ENCODE peak calls at places on chromosomes 12 and 14, in ten cellular contexts. One of them, this sample, is unnamed. For H3K4me1, the result is how much of the 10 kb centered on the place peaks cover.

GRCh38 chr14:61524211-61524806 is 171.0 kb upstream of the HIF1A start:
- DNase-seq in HepG2: peak
- DNase-seq in lower lobe of right lung: no peak
- DNase-seq in Peyer's patch: peak
- DNase-seq in cardiac muscle cell: peak
- DNase-seq in ovary: no peak
- DNase-seq in body of pancreas: no peak
- DNase-seq in GM12878: no peak
- DNase-seq in neural progenitor cell: no peak
- DNase-seq in hepatocyte: peak
- DNase-seq in this sample: no peak

GRCh38 chr12:8907513-8907912 is 6.8 kb upstream of the PHC1 start:
- DNase-seq in ovary: no peak
- DNase-seq in body of pancreas: no peak
- DNase-seq in HepG2: no peak
- DNase-seq in lower lobe of right lung: no peak
- DNase-seq in cardiac muscle cell: no peak
- DNase-seq in neural progenitor cell: no peak
- DNase-seq in hepatocyte: no peak
- DNase-seq in GM12878: no peak
- DNase-seq in Peyer's patch: no peak
- DNase-seq in this sample: no peak

GRCh38 chr14:65469903-65470302 is 57.4 kb downstream of the FUT8 start:
- DNase-seq in ovary: no peak
- DNase-seq in GM12878: no peak
- DNase-seq in Peyer's patch: no peak
- DNase-seq in body of pancreas: no peak
- DNase-seq in cardiac muscle cell: no peak
- DNase-seq in lower lobe of right lung: no peak
- DNase-seq in hepatocyte: no peak
- DNase-seq in HepG2: no peak
- DNase-seq in neural progenitor cell: no peak
- DNase-seq in this sample: no peak

GRCh38 chr14:95137804-95138167 is 19.5 kb downstream of the DICER1 start:
- DNase-seq in HepG2: no peak
- DNase-seq in lower lobe of right lung: no peak
- DNase-seq in cardiac muscle cell: peak
- DNase-seq in body of pancreas: no peak
- DNase-seq in Peyer's patch: no peak
- DNase-seq in GM12878: no peak
- DNase-seq in ovary: no peak
- DNase-seq in neural progenitor cell: peak
- DNase-seq in hepatocyte: no peak
- DNase-seq in this sample: no peak

GRCh38 chr14:75170797-75171196 is 5.6 kb downstream of the TMED10 start:
- DNase-seq in lower lobe of right lung: no peak
- DNase-seq in neural progenitor cell: no peak
- DNase-seq in GM12878: no peak
- DNase-seq in cardiac muscle cell: peak
- DNase-seq in Peyer's patch: no peak
- DNase-seq in hepatocyte: no peak
- DNase-seq in HepG2: no peak
- DNase-seq in body of pancreas: no peak
- DNase-seq in ovary: no peak
- DNase-seq in this sample: no peak

GRCh38 chr14:100348779-100349708 is 25.9 kb downstream of the SLC25A47 start:
- DNase-seq in hepatocyte: no peak
- DNase-seq in ovary: no peak
- DNase-seq in GM12878: no peak
- DNase-seq in cardiac muscle cell: no peak
- DNase-seq in Peyer's patch: peak
- DNase-seq in body of pancreas: no peak
- DNase-seq in neural progenitor cell: no peak
- DNase-seq in lower lobe of right lung: no peak
- DNase-seq in HepG2: no peak
- DNase-seq in this sample: no peak

GRCh38 chr12:92735131-92735721 is 32.4 kb downstream of the PLEKHG7 start:
- DNase-seq in body of pancreas: no peak
- DNase-seq in lower lobe of right lung: no peak
- DNase-seq in neural progenitor cell: no peak
- DNase-seq in ovary: peak
- DNase-seq in GM12878: no peak
- DNase-seq in hepatocyte: peak
- DNase-seq in Peyer's patch: no peak
- DNase-seq in HepG2: no peak
- DNase-seq in cardiac muscle cell: peak
- DNase-seq in this sample: no peak

GRCh38 chr12:55912908-55913307 is 14.8 kb downstream of the PYM1 start:
- DNase-seq in neural progenitor cell: no peak
- DNase-seq in GM12878: no peak
- DNase-seq in Peyer's patch: peak
- DNase-seq in cardiac muscle cell: no peak
- DNase-seq in hepatocyte: no peak
- DNase-seq in lower lobe of right lung: no peak
- DNase-seq in body of pancreas: no peak
- DNase-seq in HepG2: no peak
- DNase-seq in ovary: no peak
- DNase-seq in this sample: no peak

GRCh38 chr12:66453111-66453510 is 150.8 kb downstream of the HELB start:
- DNase-seq in neural progenitor cell: no peak
- DNase-seq in ovary: no peak
- DNase-seq in GM12878: no peak
- DNase-seq in hepatocyte: no peak
- DNase-seq in cardiac muscle cell: no peak
- DNase-seq in Peyer's patch: no peak
- DNase-seq in body of pancreas: no peak
- DNase-seq in lower lobe of right lung: no peak
- DNase-seq in HepG2: no peak
- DNase-seq in this sample: no peak

GRCh38 chr12:53096089-53096741 is 1.3 kb upstream of the IGFBP6 start:
- DNase-seq in ovary: peak
- DNase-seq in hepatocyte: no peak
- DNase-seq in Peyer's patch: peak
- DNase-seq in neural progenitor cell: peak
- DNase-seq in GM12878: no peak
- DNase-seq in lower lobe of right lung: no peak
- DNase-seq in body of pancreas: no peak
- DNase-seq in cardiac muscle cell: peak
- DNase-seq in HepG2: no peak
- DNase-seq in this sample: peak

GRCh38 chr14:104979758-104980591 is 1.8 kb upstream of the AHNAK2 start:
- DNase-seq in body of pancreas: peak
- DNase-seq in HepG2: no peak
- DNase-seq in neural progenitor cell: no peak
- DNase-seq in hepatocyte: peak
- DNase-seq in ovary: no peak
- DNase-seq in cardiac muscle cell: peak
- DNase-seq in lower lobe of right lung: peak
- DNase-seq in GM12878: no peak
- DNase-seq in Peyer's patch: no peak
- DNase-seq in this sample: no peak

GRCh38 chr14:32507029-32507984 is 178.2 kb downstream of the AKAP6 start:
- DNase-seq in hepatocyte: no peak
- DNase-seq in neural progenitor cell: no peak
- DNase-seq in Peyer's patch: no peak
- DNase-seq in body of pancreas: no peak
- DNase-seq in ovary: no peak
- DNase-seq in GM12878: no peak
- DNase-seq in cardiac muscle cell: peak
- DNase-seq in lower lobe of right lung: no peak
- DNase-seq in HepG2: no peak
- DNase-seq in this sample: peak

DNA sequence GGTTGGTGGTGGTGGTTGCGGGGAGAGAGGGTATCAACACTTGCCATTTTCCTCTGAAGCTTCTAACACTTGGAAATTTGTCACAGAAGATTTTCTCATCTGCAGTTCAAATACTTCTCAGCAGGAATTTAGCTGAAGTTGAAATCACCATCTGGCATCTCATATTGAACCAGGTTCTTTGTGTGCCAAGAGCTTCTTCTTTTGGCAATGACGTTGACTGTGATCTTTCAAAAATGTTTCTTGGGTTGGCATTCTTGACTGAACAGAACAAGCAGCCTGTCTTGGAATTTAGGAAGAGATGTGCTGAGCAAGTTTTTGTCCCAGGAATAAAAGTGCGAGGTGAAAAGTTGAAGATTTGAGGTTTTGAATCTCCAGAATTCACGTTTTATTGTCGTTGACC is 8.7 kb upstream of the NIN start:
- DNase-seq in hepatocyte: no peak
- DNase-seq in ovary: no peak
- DNase-seq in GM12878: no peak
- DNase-seq in HepG2: no peak
- DNase-seq in Peyer's patch: no peak
- DNase-seq in body of pancreas: no peak
- DNase-seq in cardiac muscle cell: no peak
- DNase-seq in neural progenitor cell: no peak
- DNase-seq in lower lobe of right lung: no peak
- DNase-seq in this sample: no peak
- H3K4me1 ChIP-seq in hepatocyte: under half
- H3K4me1 ChIP-seq in ovary: under half
- H3K4me1 ChIP-seq in GM12878: under half
- H3K4me1 ChIP-seq in HepG2: half or more
- H3K4me1 ChIP-seq in Peyer's patch: under half
- H3K4me1 ChIP-seq in body of pancreas: under half
- H3K4me1 ChIP-seq in cardiac muscle cell: under half
- H3K4me1 ChIP-seq in neural progenitor cell: under half
- H3K4me1 ChIP-seq in lower lobe of right lung: under half
- H3K4me1 ChIP-seq in this sample: under half

GRCh38 chr14:52063107-52063506 is 5.8 kb downstream of the NID2 start:
- DNase-seq in neural progenitor cell: no peak
- DNase-seq in lower lobe of right lung: no peak
- DNase-seq in cardiac muscle cell: peak
- DNase-seq in HepG2: no peak
- DNase-seq in hepatocyte: peak
- DNase-seq in GM12878: no peak
- DNase-seq in ovary: peak
- DNase-seq in body of pancreas: no peak
- DNase-seq in Peyer's patch: no peak
- DNase-seq in this sample: peak

GRCh38 chr14:52059614-52060013 is 9.2 kb downstream of the NID2 start:
- DNase-seq in HepG2: no peak
- DNase-seq in hepatocyte: no peak
- DNase-seq in Peyer's patch: no peak
- DNase-seq in GM12878: no peak
- DNase-seq in neural progenitor cell: no peak
- DNase-seq in lower lobe of right lung: no peak
- DNase-seq in body of pancreas: no peak
- DNase-seq in cardiac muscle cell: no peak
- DNase-seq in ovary: no peak
- DNase-seq in this sample: no peak

GRCh38 chr14:52061890-52062289 is 7.0 kb downstream of the NID2 start:
- DNase-seq in cardiac muscle cell: no peak
- DNase-seq in hepatocyte: no peak
- DNase-seq in neural progenitor cell: no peak
- DNase-seq in HepG2: no peak
- DNase-seq in Peyer's patch: no peak
- DNase-seq in GM12878: no peak
- DNase-seq in lower lobe of right lung: no peak
- DNase-seq in body of pancreas: no peak
- DNase-seq in ovary: no peak
- DNase-seq in this sample: no peak

GRCh38 chr14:52060080-52060479 is 8.8 kb downstream of the NID2 start:
- DNase-seq in neural progenitor cell: no peak
- DNase-seq in body of pancreas: no peak
- DNase-seq in cardiac muscle cell: peak
- DNase-seq in hepatocyte: no peak
- DNase-seq in GM12878: no peak
- DNase-seq in ovary: no peak
- DNase-seq in HepG2: no peak
- DNase-seq in Peyer's patch: no peak
- DNase-seq in lower lobe of right lung: no peak
- DNase-seq in this sample: no peak

GRCh38 chr14:52061380-52061779 is 7.5 kb downstream of the NID2 start:
- DNase-seq in neural progenitor cell: no peak
- DNase-seq in Peyer's patch: no peak
- DNase-seq in hepatocyte: no peak
- DNase-seq in body of pancreas: no peak
- DNase-seq in ovary: no peak
- DNase-seq in HepG2: no peak
- DNase-seq in GM12878: no peak
- DNase-seq in cardiac muscle cell: peak
- DNase-seq in lower lobe of right lung: no peak
- DNase-seq in this sample: no peak
- TF ChIP-seq CTCF in neural progenitor cell: no peak
- TF ChIP-seq CTCF in Peyer's patch: no peak
- TF ChIP-seq CTCF in hepatocyte: no peak
- TF ChIP-seq CTCF in body of pancreas: no peak
- TF ChIP-seq CTCF in ovary: no peak
- TF ChIP-seq CTCF in HepG2: no peak
- TF ChIP-seq CTCF in GM12878: no peak
- TF ChIP-seq CTCF in cardiac muscle cell: no peak
- TF ChIP-seq CTCF in lower lobe of right lung: no peak
- TF ChIP-seq CTCF in this sample: no peak

DNA sequence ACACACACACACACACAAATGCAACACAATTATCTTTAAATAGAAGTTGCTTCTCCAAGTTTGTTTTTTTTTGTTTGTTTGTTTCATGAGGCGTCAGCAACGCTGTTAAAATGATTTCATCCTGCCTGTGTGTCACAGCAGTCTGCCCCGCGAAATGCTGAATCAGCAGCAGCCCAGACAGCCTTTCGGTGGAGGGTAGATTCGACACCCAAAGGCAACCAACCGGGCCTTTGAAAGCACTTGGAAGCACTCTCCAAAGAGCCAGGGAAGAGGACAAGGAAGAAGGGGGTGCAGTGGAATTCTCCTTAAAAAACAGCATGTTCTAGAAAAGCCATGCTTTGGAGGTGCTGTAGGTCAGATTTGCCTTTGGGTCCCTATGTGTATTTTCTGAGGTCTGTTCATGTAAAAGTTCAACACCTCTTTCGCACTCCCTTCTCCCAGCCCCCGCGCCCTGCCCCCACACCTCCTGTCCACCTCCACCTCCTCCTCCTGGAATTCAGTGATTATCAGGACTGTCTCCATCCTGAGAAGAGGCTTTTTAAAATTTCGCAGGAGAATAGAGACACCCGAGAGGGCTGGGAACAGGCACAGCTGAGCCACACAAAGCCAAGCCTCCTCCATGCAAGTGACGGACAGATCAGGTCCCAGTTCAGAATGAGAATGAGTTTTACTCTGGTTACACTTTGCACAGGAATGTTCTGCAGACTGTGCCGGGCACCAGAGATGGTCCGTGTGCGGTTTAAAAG is 177.8 kb downstream of the ETV6 start:
- DNase-seq in hepatocyte: peak
- DNase-seq in Peyer's patch: no peak
- DNase-seq in lower lobe of right lung: no peak
- DNase-seq in neural progenitor cell: peak
- DNase-seq in HepG2: no peak
- DNase-seq in ovary: no peak
- DNase-seq in cardiac muscle cell: peak
- DNase-seq in body of pancreas: peak
- DNase-seq in GM12878: no peak
- DNase-seq in this sample: no peak
- H3K4me3 ChIP-seq in hepatocyte: no peak
- H3K4me3 ChIP-seq in Peyer's patch: no peak
- H3K4me3 ChIP-seq in lower lobe of right lung: no peak
- H3K4me3 ChIP-seq in neural progenitor cell: peak
- H3K4me3 ChIP-seq in HepG2: no peak
- H3K4me3 ChIP-seq in ovary: no peak
- H3K4me3 ChIP-seq in cardiac muscle cell: no peak
- H3K4me3 ChIP-seq in body of pancreas: no peak
- H3K4me3 ChIP-seq in GM12878: no peak
- H3K4me3 ChIP-seq in this sample: no peak

GRCh38 chr12:105222326-105222655 is 13.7 kb downstream of the APPL2 start:
- DNase-seq in hepatocyte: no peak
- DNase-seq in HepG2: no peak
- DNase-seq in neural progenitor cell: no peak
- DNase-seq in cardiac muscle cell: no peak
- DNase-seq in Peyer's patch: no peak
- DNase-seq in body of pancreas: no peak
- DNase-seq in GM12878: no peak
- DNase-seq in ovary: no peak
- DNase-seq in lower lobe of right lung: no peak
- DNase-seq in this sample: no peak
- H3K4me1 ChIP-seq in hepatocyte: under half
- H3K4me1 ChIP-seq in HepG2: under half
- H3K4me1 ChIP-seq in neural progenitor cell: under half
- H3K4me1 ChIP-seq in cardiac muscle cell: under half
- H3K4me1 ChIP-seq in Peyer's patch: under half
- H3K4me1 ChIP-seq in body of pancreas: under half
- H3K4me1 ChIP-seq in GM12878: under half
- H3K4me1 ChIP-seq in ovary: under half
- H3K4me1 ChIP-seq in lower lobe of right lung: under half
- H3K4me1 ChIP-seq in this sample: under half